ENCODE peak calls at places on chromosome 5, in five cellular contexts. B, G, Z, C and R are unnamed samples. For H3K27me3, the result is how much of the 10 kb centered on the place peaks cover.

GRCh38 chr5:106189121-106189809 is 1481.5 kb downstream of the EFNA5 start:
- DNase-seq in B (no peak), G (no peak), Z (no peak), C (no peak), R (no peak)

GRCh38 chr5:151092750-151093149 is 11.9 kb upstream of the TNIP1 start:
- DNase-seq in B (no peak), G (peak), Z (no peak), C (no peak), R (no peak)

GRCh38 chr5:141604318-141604717 is 14.5 kb downstream of the DIAPH1 start:
- DNase-seq in B (no peak), G (peak), Z (no peak), C (no peak), R (no peak)

GRCh38 chr5:123754167-123754840 is 242.3 kb downstream of the CSNK1G3 start:
- DNase-seq in B (no peak), G (no peak), Z (no peak), C (no peak), R (no peak)

GRCh38 chr5:135491038-135491551 is 38.9 kb upstream of the TIFAB start:
- DNase-seq in B (no peak), G (no peak), Z (no peak), C (no peak), R (no peak)

GRCh38 chr5:147391781-147392180 is 118.1 kb downstream of the DPYSL3 start:
- DNase-seq in B (no peak), G (no peak), Z (peak), C (no peak), R (no peak)

GRCh38 chr5:113330533-113331200 is 104.1 kb downstream of the TSSK1B start:
- DNase-seq in B (peak), G (no peak), Z (peak), C (peak), R (no peak)

GRCh38 chr5:96752341-96753016 is 55.3 kb downstream of the ERAP1 start:
- DNase-seq in B (no peak), G (no peak), Z (peak), C (no peak), R (peak)

GRCh38 chr5:59800375-59800893 is 93.1 kb downstream of the PDE4D start:
- DNase-seq in B (no peak), G (no peak), Z (no peak), C (no peak), R (no peak)

GRCh38 chr5:90888511-90889324 is 330.1 kb downstream of the ADGRV1 start:
- DNase-seq in B (no peak), G (no peak), Z (no peak), C (no peak), R (no peak)

GRCh38 chr5:40983781-40984180 is 74.5 kb downstream of the C7 start:
- DNase-seq in B (no peak), G (no peak), Z (no peak), C (no peak), R (no peak)

GRCh38 chr5:154740483-154740882 is 14.7 kb upstream of the LARP1 start:
- DNase-seq in B (no peak), G (no peak), Z (no peak), C (peak), R (peak)

GRCh38 chr5:96703384-96703910 is 41.3 kb downstream of the CAST start:
- DNase-seq in B (no peak), G (no peak), Z (peak), C (no peak), R (no peak)

GRCh38 chr5:65172486-65173129 is 309.1 kb downstream of the ADAMTS6 start:
- DNase-seq in B (no peak), G (no peak), Z (no peak), C (no peak), R (no peak)

GRCh38 chr5:133544346-133544745 is 68.0 kb downstream of the FSTL4 start:
- DNase-seq in B (no peak), G (no peak), Z (no peak), C (no peak), R (no peak)

GRCh38 chr5:133534566-133534965 is 77.8 kb downstream of the FSTL4 start:
- DNase-seq in B (no peak), G (no peak), Z (no peak), C (no peak), R (no peak)

GRCh38 chr5:133538718-133539117 is 73.6 kb downstream of the FSTL4 start:
- DNase-seq in B (no peak), G (no peak), Z (no peak), C (no peak), R (no peak)

DNA sequence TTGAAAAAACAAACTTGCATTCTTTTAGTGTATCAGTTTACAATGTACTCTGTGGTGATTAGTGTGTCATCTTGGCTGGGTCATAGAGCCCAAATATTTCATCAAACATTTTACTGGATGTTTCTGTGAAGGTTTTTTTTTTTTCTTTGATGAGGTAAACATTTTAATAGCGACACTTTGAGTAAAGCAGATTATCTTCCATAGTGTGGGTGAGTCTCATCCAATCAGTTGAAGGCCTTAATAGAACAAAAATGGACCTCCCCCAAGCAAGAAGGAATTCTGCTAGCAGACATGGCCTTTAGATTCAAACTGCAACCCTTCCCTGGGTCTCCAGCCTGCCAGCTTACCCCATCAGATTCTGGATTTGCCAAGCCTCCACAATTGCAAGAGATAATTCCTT is 72.5 kb downstream of the FSTL4 start:
- DNase-seq in B (no peak), G (no peak), Z (no peak), C (no peak), R (no peak)
- H3K27me3 ChIP-seq in B (under half), G (under half), Z (under half), C (under half), R (under half)

DNA sequence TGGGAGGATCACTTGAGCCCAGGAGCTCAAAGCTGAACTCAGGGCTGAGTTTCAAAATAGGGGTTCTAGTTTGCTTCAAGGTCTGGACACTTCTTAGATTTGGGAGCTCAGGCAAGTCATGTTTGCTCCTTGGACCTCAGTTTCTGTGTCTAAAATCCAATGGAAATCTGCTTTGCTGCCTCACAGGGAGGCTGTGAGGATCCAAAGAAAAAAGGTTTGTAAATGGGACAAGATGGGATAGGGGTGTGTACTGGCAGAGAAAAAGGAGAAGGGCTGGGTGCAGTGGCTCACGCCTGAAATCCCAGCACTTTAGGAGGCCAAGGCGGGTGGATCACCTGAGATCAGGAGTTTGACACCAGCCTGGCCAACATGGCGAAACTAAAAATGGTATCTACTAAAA is 39.6 kb upstream of the SH3PXD2B start:
- DNase-seq in B (no peak), G (no peak), Z (no peak), C (no peak), R (no peak)
- H3K27me3 ChIP-seq in B (under half), G (under half), Z (under half), C (under half), R (under half)

DNA sequence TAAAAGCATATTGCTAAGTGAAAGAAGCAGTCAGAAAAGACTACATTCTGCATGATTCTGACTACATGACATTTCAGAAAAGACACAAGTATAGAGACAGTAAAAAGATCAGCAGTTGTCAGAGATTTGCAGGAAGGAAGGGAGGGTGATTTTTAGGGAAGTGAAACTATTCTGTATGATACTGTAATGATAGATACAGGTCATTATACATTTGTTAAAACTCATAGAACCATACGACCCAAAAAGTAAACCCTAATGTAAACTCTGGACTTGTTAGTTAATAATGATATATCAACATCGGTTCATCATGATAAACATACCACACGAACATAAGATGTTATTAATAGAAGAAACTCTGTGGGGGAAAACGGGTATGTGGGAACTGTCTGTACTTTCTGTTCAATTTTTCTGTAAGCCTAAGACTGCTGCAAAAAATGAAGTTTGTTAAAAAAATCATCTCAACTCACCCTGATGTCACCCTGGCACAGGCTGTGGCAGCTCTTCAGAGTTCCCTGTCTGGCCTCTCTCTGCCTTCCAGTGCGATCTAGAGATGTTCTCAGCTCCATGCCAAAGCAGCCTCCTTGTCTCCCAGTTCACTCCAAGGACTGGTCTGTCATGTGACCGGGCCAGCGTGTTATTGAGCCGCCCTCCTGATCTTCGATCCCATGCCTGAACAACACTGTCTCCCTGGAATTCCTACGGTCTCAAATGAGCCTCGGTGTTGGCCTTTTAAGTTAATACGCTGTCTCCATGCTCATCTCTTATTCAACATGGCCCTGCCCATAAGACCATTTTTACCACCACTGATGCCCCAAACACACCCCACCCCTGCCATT is 35.4 kb downstream of the PRLR start:
- DNase-seq in B (no peak), G (no peak), Z (peak), C (no peak), R (no peak)
- H3K27me3 ChIP-seq in B (under half), G (under half), Z (under half), C (under half), R (under half)

GRCh38 chr5:88660947-88661869 is 221.8 kb downstream of the MEF2C start:
- DNase-seq in B (no peak), G (no peak), Z (peak), C (peak), R (peak)
- H3K27me3 ChIP-seq in B (half or more), G (under half), Z (under half), C (under half), R (under half)

GRCh38 chr5:173235499-173236394 is 741 bp upstream of the NKX2-5 start:
- DNase-seq in B (no peak), G (no peak), Z (no peak), C (no peak), R (no peak)
- H3K27me3 ChIP-seq in B (half or more), G (half or more), Z (half or more), C (under half), R (half or more)

GRCh38 chr5:60842859-60843692 is 993 bp downstream of the ELOVL7 start:
- DNase-seq in B (no peak), G (no peak), Z (peak), C (no peak), R (no peak)
- H3K27me3 ChIP-seq in B (under half), G (under half), Z (under half), C (under half), R (under half)

GRCh38 chr5:176633638-176634037 is 3.2 kb downstream of the EIF4E1B start:
- DNase-seq in B (no peak), G (no peak), Z (no peak), C (no peak), R (no peak)
- H3K27me3 ChIP-seq in B (half or more), G (half or more), Z (half or more), C (under half), R (under half)

DNA sequence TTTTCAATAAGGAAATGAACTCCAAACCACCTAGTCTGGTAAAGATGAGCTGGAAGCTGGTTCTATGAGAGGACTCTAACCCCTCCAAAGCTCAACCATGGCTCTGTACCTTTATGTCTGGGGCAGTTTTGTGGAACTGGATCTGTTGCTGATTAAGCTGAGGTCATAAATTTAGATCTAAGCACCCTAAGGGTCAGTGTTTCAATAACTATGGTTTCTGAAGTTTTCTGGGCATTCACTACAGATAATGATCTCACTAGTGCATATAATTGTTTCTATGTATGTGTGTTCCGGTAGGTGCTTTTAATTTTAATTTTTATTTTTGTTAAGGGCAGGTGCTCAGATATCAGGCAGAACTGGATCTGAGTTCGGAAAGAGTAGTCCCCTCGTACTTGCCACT is 258.7 kb upstream of the PANK3 start:
- DNase-seq in B (no peak), G (no peak), Z (no peak), C (no peak), R (no peak)
- H3K27me3 ChIP-seq in B (under half), G (under half), Z (under half), C (under half), R (under half)

DNA sequence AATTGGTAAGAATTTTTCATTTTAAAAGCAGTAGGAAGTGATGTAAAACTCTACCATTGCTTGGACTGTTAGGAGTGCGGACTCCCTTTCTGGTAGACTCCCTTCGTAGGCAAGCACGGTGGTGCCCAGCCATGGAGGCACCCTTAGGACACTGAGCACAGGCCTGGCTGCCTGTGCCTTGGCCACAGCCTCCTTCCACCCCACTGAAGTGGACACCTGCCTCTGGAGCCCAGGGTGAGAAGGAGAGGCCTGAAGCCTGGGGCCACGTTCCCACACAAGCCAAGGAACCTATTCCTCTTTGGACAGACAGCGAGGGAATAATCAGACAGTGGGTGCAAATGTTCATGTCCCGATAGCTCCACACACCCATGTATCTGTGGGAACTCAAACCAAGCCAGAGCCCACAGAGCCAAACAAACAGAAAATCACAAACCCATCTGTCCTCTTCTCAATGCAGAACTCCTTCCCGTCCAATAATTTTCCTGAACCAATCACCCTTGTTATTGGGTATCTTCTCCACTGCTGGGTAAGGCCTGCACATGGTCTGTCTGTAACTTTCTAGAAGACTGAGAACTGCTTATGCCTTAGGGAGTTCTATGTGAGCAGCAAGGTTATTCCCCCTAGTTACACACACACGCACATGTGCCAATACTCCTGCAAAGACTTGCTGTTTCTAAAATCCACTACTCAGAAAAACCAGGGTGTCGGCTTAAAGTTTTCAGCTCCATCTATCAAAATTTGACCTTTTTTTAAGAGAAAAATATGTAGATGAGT is 45.2 kb downstream of the UBE2QL1 start:
- DNase-seq in B (no peak), G (no peak), Z (no peak), C (no peak), R (no peak)
- H3K27me3 ChIP-seq in B (under half), G (under half), Z (under half), C (under half), R (under half)